ENCODE peak calls at places on chromosome 20, in four cellular contexts. One of them, this sample, is unnamed.

GRCh38 chr20:23649242-23649641 is 11.5 kb upstream of the CST3 start:
- DNase-seq in BE2C: no peak
- DNase-seq in lower lobe of right lung: no peak
- DNase-seq in iPS DF 6.9: no peak
- DNase-seq in this sample: no peak

GRCh38 chr20:58634818-58635665 is 16.0 kb upstream of the STX16 start:
- DNase-seq in iPS DF 6.9: no peak
- DNase-seq in BE2C: peak; percentile 32
- DNase-seq in lower lobe of right lung: no peak
- DNase-seq in this sample: peak; percentile 18

GRCh38 chr20:5181955-5182354 is 55.1 kb downstream of the CDS2 start:
- DNase-seq in lower lobe of right lung: no peak
- DNase-seq in iPS DF 6.9: no peak
- DNase-seq in BE2C: no peak
- DNase-seq in this sample: no peak

GRCh38 chr20:22836877-22837276 is 198.2 kb upstream of the SSTR4 start:
- DNase-seq in BE2C: no peak
- DNase-seq in lower lobe of right lung: no peak
- DNase-seq in iPS DF 6.9: no peak
- DNase-seq in this sample: no peak

GRCh38 chr20:35776513-35777101 is 4.8 kb downstream of the PHF20 start:
- DNase-seq in iPS DF 6.9: no peak
- DNase-seq in lower lobe of right lung: no peak
- DNase-seq in BE2C: peak; percentile 75
- DNase-seq in this sample: no peak

GRCh38 chr20:62816879-62817873 is at the start of gene COL9A3:
- DNase-seq in iPS DF 6.9: no peak
- DNase-seq in BE2C: no peak
- DNase-seq in lower lobe of right lung: no peak
- DNase-seq in this sample: no peak

GRCh38 chr20:57399587-57400261 is 8.5 kb downstream of the RBM38 start:
- DNase-seq in lower lobe of right lung: peak; percentile 45
- DNase-seq in iPS DF 6.9: no peak
- DNase-seq in BE2C: no peak
- DNase-seq in this sample: no peak

GRCh38 chr20:44218441-44218840 is 7.9 kb upstream of the OSER1 start:
- DNase-seq in BE2C: no peak
- DNase-seq in lower lobe of right lung: no peak
- DNase-seq in iPS DF 6.9: no peak
- DNase-seq in this sample: no peak

GRCh38 chr20:22583773-22584629 is at the start of gene FOXA2:
- DNase-seq in BE2C: no peak
- DNase-seq in iPS DF 6.9: no peak
- DNase-seq in lower lobe of right lung: peak; percentile 88
- DNase-seq in this sample: no peak

GRCh38 chr20:24612799-24613775 is 143.7 kb downstream of the SYNDIG1 start:
- DNase-seq in iPS DF 6.9: no peak
- DNase-seq in BE2C: no peak
- DNase-seq in lower lobe of right lung: no peak
- DNase-seq in this sample: no peak

GRCh38 chr20:44909872-44910689 is at the start of gene PABPC1L:
- DNase-seq in lower lobe of right lung: peak; percentile 89
- DNase-seq in BE2C: peak; percentile 69
- DNase-seq in iPS DF 6.9: peak; percentile 85
- DNase-seq in this sample: peak; percentile 57

GRCh38 chr20:1894951-1895673 is at the start of gene SIRPA:
- DNase-seq in lower lobe of right lung: peak; percentile 58
- DNase-seq in iPS DF 6.9: no peak
- DNase-seq in BE2C: peak; percentile 54
- DNase-seq in this sample: peak; percentile 62

GRCh38 chr20:36991708-36992107 is 40.2 kb upstream of the SAMHD1 start:
- DNase-seq in iPS DF 6.9: no peak
- DNase-seq in BE2C: no peak
- DNase-seq in lower lobe of right lung: no peak
- DNase-seq in this sample: no peak

GRCh38 chr20:62636446-62636845 is 5.9 kb upstream of the SLCO4A1 start:
- DNase-seq in iPS DF 6.9: no peak
- DNase-seq in lower lobe of right lung: no peak
- DNase-seq in BE2C: no peak
- DNase-seq in this sample: no peak

GRCh38 chr20:48759631-48760245 is 68.1 kb downstream of the PREX1 start:
- DNase-seq in BE2C: no peak
- DNase-seq in lower lobe of right lung: no peak
- DNase-seq in iPS DF 6.9: no peak
- DNase-seq in this sample: no peak

GRCh38 chr20:1326031-1326930 is 2.7 kb downstream of the SDCBP2 start:
- DNase-seq in BE2C: no peak
- DNase-seq in iPS DF 6.9: no peak
- DNase-seq in lower lobe of right lung: no peak
- DNase-seq in this sample: no peak

GRCh38 chr20:46746972-46747371 is 37.5 kb downstream of the SLC2A10 start:
- DNase-seq in BE2C: no peak
- DNase-seq in iPS DF 6.9: no peak
- DNase-seq in lower lobe of right lung: no peak
- DNase-seq in this sample: no peak

GRCh38 chr20:35462351-35462750 is 7.0 kb downstream of the CEP250 start:
- DNase-seq in BE2C: peak; percentile 74
- DNase-seq in lower lobe of right lung: no peak
- DNase-seq in iPS DF 6.9: no peak
- DNase-seq in this sample: peak; percentile 64

GRCh38 chr20:5033566-5033965 is 32.3 kb upstream of the SLC23A2 start:
- DNase-seq in iPS DF 6.9: no peak
- DNase-seq in BE2C: no peak
- DNase-seq in lower lobe of right lung: no peak
- DNase-seq in this sample: no peak

GRCh38 chr20:53739799-53740785 is 146.5 kb upstream of the ZNF217 start:
- DNase-seq in lower lobe of right lung: no peak
- DNase-seq in BE2C: no peak
- DNase-seq in iPS DF 6.9: no peak
- DNase-seq in this sample: peak; percentile 26

GRCh38 chr20:53282217-53282955 is 310.2 kb downstream of the TSHZ2 start:
- DNase-seq in lower lobe of right lung: no peak
- DNase-seq in iPS DF 6.9: no peak
- DNase-seq in BE2C: no peak
- DNase-seq in this sample: no peak

GRCh38 chr20:7855545-7855944 is 84.7 kb downstream of the HAO1 start:
- DNase-seq in iPS DF 6.9: no peak
- DNase-seq in lower lobe of right lung: no peak
- DNase-seq in BE2C: no peak
- DNase-seq in this sample: no peak

GRCh38 chr20:2509468-2509781 is 710 bp upstream of the ZNF343 start:
- DNase-seq in BE2C: no peak
- DNase-seq in iPS DF 6.9: no peak
- DNase-seq in lower lobe of right lung: no peak
- DNase-seq in this sample: peak; percentile 28

GRCh38 chr20:43309266-43309665 is 119.6 kb upstream of the PTPRT start:
- DNase-seq in lower lobe of right lung: no peak
- DNase-seq in iPS DF 6.9: no peak
- DNase-seq in BE2C: no peak
- DNase-seq in this sample: no peak

GRCh38 chr20:54433653-54434052 is 41.7 kb upstream of the DOK5 start:
- DNase-seq in lower lobe of right lung: peak; percentile 53
- DNase-seq in BE2C: no peak
- DNase-seq in iPS DF 6.9: no peak
- DNase-seq in this sample: no peak